ENCODE peak calls at places on chromosomes 5 and 9, in four cellular contexts. I, R, M and F are unnamed samples.

GRCh38 chr5:172671091-172671490 is 30.0 kb downstream of the NEURL1B start:
- DNase-seq in I (no peak), M (no peak), R (no peak), F (no peak)

GRCh38 chr5:98218838-98219237 is 554.6 kb upstream of the RGMB start:
- DNase-seq in R (no peak), I (no peak), M (no peak), F (no peak)

GRCh38 chr5:19044931-19045695 is 942.9 kb downstream of the CDH18 start:
- DNase-seq in M (no peak), I (no peak), R (no peak), F (no peak)

GRCh38 chr9:124527781-124528180 is 20.6 kb upstream of the NR5A1 start:
- DNase-seq in I (no peak), R (no peak), M (no peak), F (no peak)

GRCh38 chr9:71146511-71146910 is 25.1 kb upstream of the TRPM3 start:
- DNase-seq in M (no peak), I (no peak), R (no peak), F (no peak)

GRCh38 chr9:113416149-113416726 is 5.7 kb downstream of the C9orf43 start:
- DNase-seq in M (no peak), R (no peak), I (no peak), F (no peak)

GRCh38 chr5:120124961-120125360 is 339.1 kb upstream of the PRR16 start:
- DNase-seq in R (no peak), M (no peak), I (no peak), F (no peak)

GRCh38 chr5:163649522-163649921 is 144.1 kb downstream of the MAT2B start:
- DNase-seq in R (no peak), I (no peak), M (no peak), F (no peak)

GRCh38 chr9:100099722-100100042 is 639 bp downstream of the INVS start:
- DNase-seq in I (peak; percentile 8), R (peak; percentile 38), M (no peak), F (no peak)

GRCh38 chr9:130128782-130129424 is 43.3 kb upstream of the NCS1 start:
- DNase-seq in M (peak; percentile 31), I (peak; percentile 69), R (no peak), F (peak; percentile 12)

GRCh38 chr5:168356171-168356570 is 64.7 kb downstream of the WWC1 start:
- DNase-seq in I (no peak), R (no peak), M (no peak), F (no peak)

GRCh38 chr5:175752826-175753535 is 95.1 kb downstream of the HRH2 start:
- DNase-seq in I (no peak), M (no peak), R (no peak), F (no peak)

GRCh38 chr9:4686584-4686983 is 7.2 kb downstream of the CDC37L1 start:
- DNase-seq in M (no peak), I (no peak), R (no peak), F (no peak)

GRCh38 chr9:127447416-127448111 is 3.6 kb downstream of the RPL12 start:
- DNase-seq in M (no peak), R (no peak), I (no peak), F (no peak)

GRCh38 chr9:93731963-93732362 is 155.6 kb downstream of the PHF2 start:
- DNase-seq in I (no peak), R (no peak), M (no peak), F (no peak)

GRCh38 chr9:105678781-105679180 is 15.6 kb upstream of the TMEM38B start:
- DNase-seq in I (no peak), R (no peak), M (no peak), F (no peak)

GRCh38 chr5:82628364-82628910 is 350.3 kb upstream of the RPS23 start:
- DNase-seq in I (no peak), R (no peak), M (no peak), F (no peak)

GRCh38 chr9:136875155-136875554 is 9.0 kb upstream of the EDF1 start:
- DNase-seq in M (no peak), R (no peak), I (no peak), F (no peak)

GRCh38 chr5:160508780-160509361 is 87.2 kb downstream of the PTTG1 start:
- DNase-seq in I (peak; percentile 41), M (no peak), R (peak; percentile 70), F (peak; percentile 32)

GRCh38 chr5:104016650-104017049 is 454.1 kb upstream of the NUDT12 start:
- DNase-seq in M (no peak), I (no peak), R (no peak), F (no peak)

GRCh38 chr9:113950195-113951031 is 74.3 kb downstream of the ZNF618 start:
- DNase-seq in R (no peak), I (no peak), M (no peak), F (no peak)

GRCh38 chr5:125227333-125228075 is 481.1 kb upstream of the ZNF608 start:
- DNase-seq in R (peak; percentile 9), I (no peak), M (no peak), F (no peak)

GRCh38 chr9:71643330-71643729 is 125.0 kb downstream of the CEMIP2 start:
- DNase-seq in I (no peak), R (no peak), M (no peak), F (no peak)

GRCh38 chr5:129541648-129542251 is 81.7 kb downstream of the ADAMTS19 start:
- DNase-seq in M (no peak), R (no peak), I (no peak), F (no peak)

GRCh38 chr5:125180222-125180621 is 433.8 kb upstream of the ZNF608 start:
- DNase-seq in R (no peak), M (no peak), I (no peak), F (no peak)

GRCh38 chr5:149141224-149141956 is at the start of gene ABLIM3:
- DNase-seq in M (peak; percentile 18), R (peak; percentile 94), I (peak; percentile 73), F (peak; percentile 51)

GRCh38 chr9:93951655-93952118 is 3.5 kb downstream of the BARX1 start:
- DNase-seq in I (no peak), R (peak; percentile 54), M (no peak), F (no peak)

GRCh38 chr5:173823721-173824567 is 64.2 kb upstream of the CPEB4 start:
- DNase-seq in R (no peak), M (no peak), I (no peak), F (no peak)

GRCh38 chr5:71576241-71576640 is 10.9 kb upstream of the MCCC2 start:
- DNase-seq in I (no peak), M (no peak), R (no peak), F (no peak)

GRCh38 chr5:71569748-71570509 is 17.2 kb upstream of the MCCC2 start:
- DNase-seq in I (no peak), R (no peak), M (no peak), F (no peak)

GRCh38 chr5:71573611-71574010 is 13.5 kb upstream of the MCCC2 start:
- DNase-seq in R (no peak), I (no peak), M (no peak), F (no peak)
- TF ChIP-seq CTCF in R (no peak), I (peak; percentile 5), M (peak; percentile 23), F (no peak)

GRCh38 chr5:139668064-139668880 is 20.1 kb downstream of the CXXC5 start:
- DNase-seq in R (peak; percentile 91), M (no peak), I (peak; percentile 48), F (no peak)
- H3K4me3 ChIP-seq in R (peak overlapping the region; percentile 32), M (peak overlapping the region; percentile 51), I (peak overlapping the region; percentile 63), F (peak overlapping the region; percentile 68)

GRCh38 chr5:1745190-1745805 is 54.3 kb downstream of the MRPL36 start:
- DNase-seq in I (no peak), R (no peak), M (no peak), F (no peak)
- TF ChIP-seq CTCF in I (no peak), R (no peak), M (no peak), F (no peak)

GRCh38 chr5:142326480-142326938 is 1.7 kb upstream of the SPRY4 start:
- DNase-seq in M (no peak), I (no peak), R (no peak), F (no peak)
- H3K4me3 ChIP-seq in M (peak overlapping the region; percentile 90), I (peak overlapping the region; percentile 81), R (peak overlapping the region; percentile 93), F (no peak overlapping the region)

DNA sequence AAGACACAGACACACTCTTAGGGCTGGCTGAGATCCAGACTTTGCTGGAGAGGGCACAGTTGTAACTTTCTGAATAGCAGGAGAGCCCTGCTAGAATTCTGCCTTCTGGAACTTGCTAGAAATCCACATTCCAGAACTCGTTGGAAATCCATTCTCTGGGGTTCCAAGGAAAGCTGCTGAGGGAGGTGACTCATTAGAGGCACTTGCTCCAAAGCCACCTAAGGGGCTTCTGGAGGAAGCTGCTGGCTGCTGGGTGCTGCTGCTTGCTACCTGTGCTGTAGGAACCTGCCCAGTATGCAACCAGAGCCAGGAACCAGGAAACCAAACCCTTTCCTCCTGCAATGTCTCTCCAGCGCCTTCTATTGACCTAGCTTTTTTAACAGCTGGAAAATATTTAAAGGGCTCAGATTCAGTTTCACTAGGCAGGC is 4.1 kb upstream of the TLE4 start:
- DNase-seq in R (no peak), I (no peak), M (no peak), F (no peak)
- TF ChIP-seq CTCF in R (no peak), I (no peak), M (no peak), F (no peak)

GRCh38 chr5:147578228-147579024 is 68.6 kb upstream of the DPYSL3 start:
- DNase-seq in I (no peak), R (peak; percentile 48), M (no peak), F (no peak)
- H3K4me3 ChIP-seq in I (no peak overlapping the region), R (no peak overlapping the region), M (peak overlapping the region; percentile 14), F (no peak overlapping the region)

GRCh38 chr5:91643796-91644195 is 260.7 kb upstream of the ARRDC3 start:
- DNase-seq in R (no peak), I (no peak), M (no peak), F (no peak)

GRCh38 chr5:91639744-91640143 is 256.6 kb upstream of the ARRDC3 start:
- DNase-seq in R (no peak), I (no peak), M (no peak), F (no peak)

GRCh38 chr5:91645347-91645746 is 262.2 kb upstream of the ARRDC3 start:
- DNase-seq in I (no peak), M (no peak), R (no peak), F (no peak)

GRCh38 chr5:91642592-91642991 is 259.5 kb upstream of the ARRDC3 start:
- DNase-seq in R (no peak), I (no peak), M (no peak), F (no peak)

GRCh38 chr5:91641730-91642350 is 258.7 kb upstream of the ARRDC3 start:
- DNase-seq in R (peak; percentile 22), I (no peak), M (no peak), F (no peak)
- TF ChIP-seq CTCF in R (peak; percentile 75), I (peak; percentile 65), M (peak; percentile 46), F (peak; percentile 62)

DNA sequence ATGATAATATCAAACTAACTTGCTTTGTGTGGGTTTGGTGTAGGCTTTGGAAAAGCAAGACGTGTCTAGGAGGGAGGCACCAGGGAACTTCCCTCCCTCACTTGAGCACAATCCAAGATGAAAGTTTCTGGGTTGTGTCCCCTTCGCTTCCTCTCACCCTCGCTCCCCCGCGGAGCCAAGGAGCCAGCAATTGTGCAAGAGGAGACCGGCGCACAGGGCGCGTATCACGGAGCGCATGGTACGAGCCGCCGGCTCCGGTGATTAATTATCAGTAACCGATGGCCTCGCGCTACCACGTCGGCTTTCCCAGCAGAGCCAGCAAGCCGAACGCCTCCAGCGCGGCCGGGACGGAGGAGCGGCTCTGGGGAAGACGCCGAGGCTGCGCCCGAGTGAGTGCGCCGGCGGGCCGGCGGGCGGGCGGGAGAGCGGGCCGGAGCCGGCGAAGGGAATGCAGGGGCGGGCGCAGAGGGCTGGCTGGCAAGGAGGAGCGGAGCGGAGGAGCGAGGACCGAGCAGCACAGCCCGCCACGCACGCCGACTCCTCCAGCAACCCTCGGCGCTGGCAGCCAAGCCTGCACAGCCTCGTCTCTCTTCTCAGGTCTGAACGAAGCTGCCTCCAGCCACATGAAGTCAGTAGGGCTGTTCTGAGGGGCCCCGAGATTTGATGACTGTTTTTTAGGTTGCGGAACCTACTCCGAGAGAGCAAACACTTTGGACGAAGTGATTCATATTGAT is 143.6 kb downstream of the BNC2 start:
- DNase-seq in R (peak; percentile 82), M (no peak), I (peak; percentile 58), F (no peak)
- H3K4me3 ChIP-seq in R (peak overlapping the region; percentile 65), M (peak overlapping the region; percentile 69), I (peak overlapping the region; percentile 62), F (no peak overlapping the region)